ENCODE peak calls at places on chromosomes 12 and 14, in four cellular contexts. One of them, this sample, is unnamed.

GRCh38 chr12:8054821-8055220 is 11.3 kb downstream of the C3AR1 start:
- DNase-seq in DND-41: no peak
- DNase-seq in HCT116: no peak
- DNase-seq in fibroblast of lung: no peak
- DNase-seq in this sample: no peak

GRCh38 chr12:68113644-68114043 is 45.9 kb downstream of the IFNG start:
- DNase-seq in DND-41: peak
- DNase-seq in HCT116: peak
- DNase-seq in fibroblast of lung: no peak
- DNase-seq in this sample: no peak

GRCh38 chr14:71576472-71576871 is 355.8 kb upstream of the RGS6 start:
- DNase-seq in DND-41: no peak
- DNase-seq in HCT116: no peak
- DNase-seq in fibroblast of lung: no peak
- DNase-seq in this sample: no peak

GRCh38 chr12:124170756-124171155 is 124.1 kb upstream of the RFLNA start:
- DNase-seq in DND-41: no peak
- DNase-seq in HCT116: no peak
- DNase-seq in fibroblast of lung: no peak
- DNase-seq in this sample: no peak

GRCh38 chr12:68825569-68826217 is 17.7 kb downstream of the MDM2 start:
- DNase-seq in DND-41: no peak
- DNase-seq in HCT116: no peak
- DNase-seq in fibroblast of lung: no peak
- DNase-seq in this sample: no peak

GRCh38 chr14:24630872-24631477 is 3.0 kb downstream of the GZMB start:
- DNase-seq in DND-41: no peak
- DNase-seq in HCT116: no peak
- DNase-seq in fibroblast of lung: peak
- DNase-seq in this sample: no peak

GRCh38 chr14:59630281-59630963 is 53.8 kb upstream of the CCDC175 start:
- DNase-seq in DND-41: no peak
- DNase-seq in HCT116: no peak
- DNase-seq in fibroblast of lung: no peak
- DNase-seq in this sample: no peak

GRCh38 chr14:99441918-99442317 is 38.7 kb downstream of the SETD3 start:
- DNase-seq in DND-41: no peak
- DNase-seq in HCT116: no peak
- DNase-seq in fibroblast of lung: no peak
- DNase-seq in this sample: no peak

GRCh38 chr12:45050751-45051489 is at the start of gene DBX2:
- DNase-seq in DND-41: no peak
- DNase-seq in HCT116: no peak
- DNase-seq in fibroblast of lung: peak
- DNase-seq in this sample: no peak

GRCh38 chr12:124853781-124854636 is 9.7 kb downstream of the SCARB1 start:
- DNase-seq in DND-41: no peak
- DNase-seq in HCT116: no peak
- DNase-seq in fibroblast of lung: no peak
- DNase-seq in this sample: no peak

GRCh38 chr12:42588981-42589464 is 523 bp downstream of the PRICKLE1 start:
- DNase-seq in DND-41: no peak
- DNase-seq in HCT116: no peak
- DNase-seq in fibroblast of lung: peak
- DNase-seq in this sample: no peak

GRCh38 chr12:90010089-90010488 is 301.5 kb upstream of the ATP2B1 start:
- DNase-seq in DND-41: no peak
- DNase-seq in HCT116: no peak
- DNase-seq in fibroblast of lung: peak
- DNase-seq in this sample: no peak

GRCh38 chr14:63843796-63844195 is 9.0 kb upstream of the SYNE2 start:
- DNase-seq in DND-41: no peak
- DNase-seq in HCT116: no peak
- DNase-seq in fibroblast of lung: no peak
- DNase-seq in this sample: no peak

GRCh38 chr14:72017290-72017689 is 85.1 kb downstream of the RGS6 start:
- DNase-seq in DND-41: no peak
- DNase-seq in HCT116: no peak
- DNase-seq in fibroblast of lung: no peak
- DNase-seq in this sample: no peak

GRCh38 chr14:103740991-103741689 is 25.5 kb downstream of the ZFYVE21 start:
- DNase-seq in DND-41: no peak
- DNase-seq in HCT116: no peak
- DNase-seq in fibroblast of lung: no peak
- DNase-seq in this sample: no peak

GRCh38 chr14:24051789-24052655 is at the start of gene CARMIL3:
- DNase-seq in DND-41: peak
- DNase-seq in HCT116: no peak
- DNase-seq in fibroblast of lung: peak
- DNase-seq in this sample: peak

GRCh38 chr14:105709281-105710118 is 183.1 kb downstream of the TMEM121 start:
- DNase-seq in DND-41: no peak
- DNase-seq in HCT116: no peak
- DNase-seq in fibroblast of lung: no peak
- DNase-seq in this sample: no peak

GRCh38 chr14:65373011-65373670 is 39.4 kb upstream of the FUT8 start:
- DNase-seq in DND-41: no peak
- DNase-seq in HCT116: no peak
- DNase-seq in fibroblast of lung: no peak
- DNase-seq in this sample: no peak

GRCh38 chr12:989751-990278 is 1.2 kb upstream of the ERC1 start:
- DNase-seq in DND-41: peak
- DNase-seq in HCT116: no peak
- DNase-seq in fibroblast of lung: peak
- DNase-seq in this sample: no peak

GRCh38 chr14:20683896-20684661 is at the start of gene RNASE4:
- DNase-seq in DND-41: peak
- DNase-seq in HCT116: peak
- DNase-seq in fibroblast of lung: peak
- DNase-seq in this sample: peak

GRCh38 chr14:92601757-92602417 is 88.3 kb downstream of the RIN3 start:
- DNase-seq in DND-41: no peak
- DNase-seq in HCT116: no peak
- DNase-seq in fibroblast of lung: no peak
- DNase-seq in this sample: no peak

GRCh38 chr12:59069481-59069880 is 149.2 kb upstream of the LRIG3 start:
- DNase-seq in DND-41: no peak
- DNase-seq in HCT116: no peak
- DNase-seq in fibroblast of lung: no peak
- DNase-seq in this sample: no peak

GRCh38 chr12:59075141-59075540 is 154.8 kb upstream of the LRIG3 start:
- DNase-seq in DND-41: no peak
- DNase-seq in HCT116: no peak
- DNase-seq in fibroblast of lung: no peak
- DNase-seq in this sample: no peak

GRCh38 chr12:59067068-59067467 is 146.8 kb upstream of the LRIG3 start:
- DNase-seq in DND-41: no peak
- DNase-seq in HCT116: no peak
- DNase-seq in fibroblast of lung: peak
- DNase-seq in this sample: peak

GRCh38 chr12:59066445-59066844 is 146.1 kb upstream of the LRIG3 start:
- DNase-seq in DND-41: no peak
- DNase-seq in HCT116: no peak
- DNase-seq in fibroblast of lung: no peak
- DNase-seq in this sample: no peak

DNA sequence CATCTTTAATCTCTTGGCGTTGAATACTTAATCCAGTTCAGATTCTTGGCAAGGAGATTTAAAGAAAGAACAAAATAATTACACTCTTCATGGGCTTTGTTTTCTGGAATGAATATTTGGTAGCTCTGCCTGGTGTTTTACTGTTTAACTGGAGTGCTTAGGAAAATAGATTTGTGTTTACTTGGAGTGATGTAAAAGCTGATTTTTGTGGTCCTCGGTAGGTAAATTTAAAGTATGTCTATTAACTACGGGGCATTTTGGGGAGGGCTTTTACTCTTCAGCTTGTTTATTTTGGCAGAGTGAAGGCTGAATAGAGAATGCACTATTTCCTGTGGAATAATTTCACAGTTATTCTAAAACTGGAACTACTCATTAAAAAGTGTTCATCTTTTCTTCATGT is 150.2 kb upstream of the LRIG3 start:
- DNase-seq in DND-41: no peak
- DNase-seq in HCT116: no peak
- DNase-seq in fibroblast of lung: no peak
- DNase-seq in this sample: no peak
- H3K9ac ChIP-seq in DND-41: no peak
- H3K9ac ChIP-seq in HCT116: no peak
- H3K9ac ChIP-seq in fibroblast of lung: no peak
- H3K9ac ChIP-seq in this sample: no peak

GRCh38 chr14:68292467-68293334 is 473.1 kb downstream of the RAD51B start:
- DNase-seq in DND-41: no peak
- DNase-seq in HCT116: no peak
- DNase-seq in fibroblast of lung: no peak
- DNase-seq in this sample: peak
- H3K9ac ChIP-seq in DND-41: no peak
- H3K9ac ChIP-seq in HCT116: no peak
- H3K9ac ChIP-seq in fibroblast of lung: no peak
- H3K9ac ChIP-seq in this sample: no peak

DNA sequence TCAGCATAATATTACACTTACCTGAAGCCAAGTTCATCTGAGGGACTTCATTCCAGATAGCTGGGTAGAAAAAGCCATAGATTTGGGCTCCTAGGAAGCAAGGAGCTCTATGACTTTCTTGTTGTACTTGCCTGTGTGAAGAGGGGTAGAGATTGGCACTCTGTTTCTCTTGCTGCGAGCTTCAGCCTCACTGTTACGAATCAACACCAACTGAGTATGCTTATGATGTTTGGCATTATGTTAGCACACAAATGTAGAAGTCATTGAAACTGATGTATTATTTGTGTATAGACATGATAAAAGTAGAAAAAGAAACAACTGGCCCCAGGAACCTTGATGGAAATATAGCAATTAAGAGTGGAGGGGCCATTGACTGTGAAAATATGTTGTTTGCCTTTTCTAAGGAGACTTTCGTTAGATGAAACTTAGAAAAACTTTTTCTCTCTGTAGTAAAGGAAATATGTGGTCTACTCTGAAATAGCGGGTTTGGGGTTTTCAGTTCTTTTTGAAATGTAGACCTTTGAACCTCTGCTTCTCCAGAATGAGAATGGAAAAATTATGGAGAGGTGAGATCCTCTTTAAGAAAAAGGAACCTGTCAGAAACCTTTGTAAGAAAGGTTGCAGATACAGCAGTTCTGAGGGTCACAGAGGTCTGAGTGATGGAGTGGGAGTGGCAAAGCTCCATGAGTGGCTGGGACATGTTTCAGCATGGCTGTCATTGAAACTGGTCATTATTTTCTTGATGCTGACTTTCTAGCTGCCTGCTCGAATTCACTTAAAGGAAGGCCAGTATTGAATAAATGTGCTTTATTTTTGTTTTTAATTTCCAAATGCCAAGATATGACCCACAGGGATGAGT is 159.9 kb downstream of the GCH1 start:
- DNase-seq in DND-41: no peak
- DNase-seq in HCT116: no peak
- DNase-seq in fibroblast of lung: no peak
- DNase-seq in this sample: no peak
- H3K9ac ChIP-seq in DND-41: no peak
- H3K9ac ChIP-seq in HCT116: no peak
- H3K9ac ChIP-seq in fibroblast of lung: no peak
- H3K9ac ChIP-seq in this sample: no peak

GRCh38 chr12:57769594-57769993 is 2.3 kb downstream of the METTL1 start:
- DNase-seq in DND-41: no peak
- DNase-seq in HCT116: no peak
- DNase-seq in fibroblast of lung: no peak
- DNase-seq in this sample: no peak

GRCh38 chr12:57771271-57771872 is 533 bp downstream of the METTL1 start:
- DNase-seq in DND-41: peak
- DNase-seq in HCT116: peak
- DNase-seq in fibroblast of lung: peak
- DNase-seq in this sample: peak

GRCh38 chr12:57771873-57772428 is at the start of gene METTL1:
- DNase-seq in DND-41: peak
- DNase-seq in HCT116: peak
- DNase-seq in fibroblast of lung: peak
- DNase-seq in this sample: peak

GRCh38 chr12:57772429-57773322 is at the start of gene EEF1AKMT3:
- DNase-seq in DND-41: peak
- DNase-seq in HCT116: no peak
- DNase-seq in fibroblast of lung: peak
- DNase-seq in this sample: peak

DNA sequence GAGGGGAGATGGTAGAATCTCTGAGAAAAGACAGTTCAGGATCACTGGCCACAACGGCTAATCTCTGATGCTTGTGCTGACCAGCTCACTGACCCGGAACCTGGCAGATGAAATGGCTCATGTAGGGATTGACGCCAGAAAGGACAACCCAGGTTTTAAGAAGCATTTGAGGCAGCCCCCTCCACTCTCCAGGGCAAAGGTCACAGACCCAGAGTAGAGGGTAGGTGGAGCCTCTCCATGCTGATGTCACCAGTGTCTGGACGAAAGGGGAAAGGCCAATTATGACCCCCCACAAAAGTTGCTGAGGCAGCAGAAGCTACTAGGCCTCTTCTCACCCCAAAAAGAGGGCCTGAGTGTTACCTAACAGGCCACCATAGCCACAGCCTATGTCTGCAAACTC is 1.2 kb downstream of the METTL1 start:
- DNase-seq in DND-41: no peak
- DNase-seq in HCT116: no peak
- DNase-seq in fibroblast of lung: no peak
- DNase-seq in this sample: no peak
- H3K9ac ChIP-seq in DND-41: peak
- H3K9ac ChIP-seq in HCT116: peak
- H3K9ac ChIP-seq in fibroblast of lung: peak
- H3K9ac ChIP-seq in this sample: no peak

DNA sequence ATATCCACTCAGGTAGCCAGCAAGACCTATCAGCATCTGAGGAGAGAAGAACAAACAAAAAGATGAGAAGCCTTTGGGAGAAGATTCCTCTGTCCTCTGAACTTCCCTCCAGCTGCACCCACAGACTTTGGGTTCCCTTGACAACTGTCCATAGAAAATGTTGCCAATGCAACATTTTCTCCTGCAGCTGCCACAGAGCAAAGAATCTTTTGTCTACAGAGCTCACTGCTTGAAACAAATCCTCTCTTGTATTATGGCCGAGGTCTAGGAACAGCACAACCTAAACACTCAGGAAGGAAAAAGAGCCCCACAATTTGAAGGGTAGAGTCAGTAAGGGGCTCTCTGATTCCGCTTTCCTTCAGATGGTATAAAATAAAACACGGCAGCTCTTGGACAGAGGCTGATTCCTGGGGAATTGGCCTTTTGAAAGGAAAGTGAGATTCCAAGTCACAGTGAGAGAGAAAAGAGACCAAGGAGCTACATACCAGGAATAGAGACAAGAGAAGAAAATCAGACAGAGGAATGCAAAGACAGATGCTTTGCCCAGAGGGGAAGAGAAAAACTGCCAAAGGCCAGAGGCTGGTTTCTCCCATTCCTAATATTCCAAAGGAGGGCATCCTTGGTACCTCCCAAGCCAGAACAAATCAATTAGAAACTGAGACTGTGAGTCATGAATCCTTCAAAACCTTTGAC is 14.1 kb downstream of the POMT2 start:
- DNase-seq in DND-41: no peak
- DNase-seq in HCT116: no peak
- DNase-seq in fibroblast of lung: no peak
- DNase-seq in this sample: no peak
- H3K9ac ChIP-seq in DND-41: no peak
- H3K9ac ChIP-seq in HCT116: no peak
- H3K9ac ChIP-seq in fibroblast of lung: no peak
- H3K9ac ChIP-seq in this sample: no peak